ENCODE peak calls at places on chromosome 17, in five cellular contexts. Y is transverse colon, F is suprapubic skin, L is stomach, E is breast epithelium. C is an unnamed sample.
A peak's percentile ranks its signal among the peaks of the same experiment; 100 is the strongest.

GRCh38 chr17:6542577-6542976 is 13.8 kb downstream of the PITPNM3 start:
- DNase-seq in Y (no peak), F (no peak), L (no peak), E (no peak), C (no peak)

GRCh38 chr17:46876353-46876887 is 25.0 kb downstream of the WNT9B start:
- DNase-seq in Y (peak; percentile 75), F (no peak), L (peak; percentile 86), E (no peak), C (peak; percentile 53)

GRCh38 chr17:68199837-68200688 is 47.8 kb upstream of the AMZ2 start:
- DNase-seq in Y (no peak), F (no peak), L (no peak), E (no peak), C (no peak)

GRCh38 chr17:43416998-43417891 is 18.5 kb downstream of the ARL4D start:
- DNase-seq in Y (peak; percentile 76), F (no peak), L (peak; percentile 40), E (peak; percentile 59), C (no peak)

GRCh38 chr17:44636562-44636961 is 19.7 kb upstream of the MEIOC start:
- DNase-seq in Y (no peak), F (no peak), L (no peak), E (no peak), C (no peak)

GRCh38 chr17:83196088-83196765 is 116.8 kb downstream of the METRNL start:
- DNase-seq in Y (no peak), F (peak; percentile 82), L (no peak), E (peak; percentile 51), C (no peak)

GRCh38 chr17:42034059-42034458 is 14.2 kb downstream of the NKIRAS2 start:
- DNase-seq in Y (no peak), F (no peak), L (no peak), E (no peak), C (no peak)

GRCh38 chr17:7613769-7614421 is 802 bp downstream of the FXR2 start:
- DNase-seq in Y (no peak), F (no peak), L (no peak), E (no peak), C (no peak)

GRCh38 chr17:68906638-68907037 is 48.6 kb downstream of the ABCA8 start:
- DNase-seq in Y (no peak), F (no peak), L (no peak), E (no peak), C (no peak)

GRCh38 chr17:27610304-27610676 is 20.7 kb upstream of the LGALS9 start:
- DNase-seq in Y (no peak), F (no peak), L (no peak), E (no peak), C (no peak)

GRCh38 chr17:56141046-56141839 is 12.0 kb upstream of the ANKFN1 start:
- DNase-seq in Y (no peak), F (no peak), L (no peak), E (no peak), C (no peak)

GRCh38 chr17:601462-602303 is 113.0 kb downstream of the VPS53 start:
- DNase-seq in Y (peak; percentile 28), F (no peak), L (no peak), E (no peak), C (no peak)

GRCh38 chr17:56292010-56292409 is 138.7 kb downstream of the ANKFN1 start:
- DNase-seq in Y (no peak), F (no peak), L (no peak), E (no peak), C (no peak)

GRCh38 chr17:75077490-75078096 is 10.2 kb upstream of the SLC16A5 start:
- DNase-seq in Y (peak; percentile 75), F (no peak), L (peak; percentile 83), E (peak; percentile 67), C (peak; percentile 56)

GRCh38 chr17:28992202-28992601 is 13.6 kb downstream of the SEZ6 start:
- DNase-seq in Y (no peak), F (no peak), L (no peak), E (no peak), C (no peak)

GRCh38 chr17:57457188-57457587 is 200.9 kb downstream of the MSI2 start:
- DNase-seq in Y (no peak), F (no peak), L (no peak), E (no peak), C (no peak)

GRCh38 chr17:64196626-64197025 is 66.4 kb downstream of the TEX2 start:
- DNase-seq in Y (no peak), F (no peak), L (no peak), E (no peak), C (no peak)

GRCh38 chr17:11241611-11242226 is 706 bp downstream of the SHISA6 start:
- DNase-seq in Y (peak; percentile 33), F (peak; percentile 80), L (peak; percentile 79), E (peak; percentile 59), C (no peak)

GRCh38 chr17:40443988-40444899 is 994 bp downstream of the IGFBP4 start:
- DNase-seq in Y (peak; percentile 27), F (no peak), L (no peak), E (no peak), C (no peak)

GRCh38 chr17:78665952-78666920 is 89.0 kb upstream of the DNAH17 start:
- DNase-seq in Y (no peak), F (peak; percentile 74), L (no peak), E (no peak), C (no peak)

GRCh38 chr17:608911-609882 is 105.4 kb downstream of the VPS53 start:
- DNase-seq in Y (no peak), F (no peak), L (no peak), E (no peak), C (no peak)

GRCh38 chr17:10357768-10358167 is 15.0 kb downstream of the MYH13 start:
- DNase-seq in Y (no peak), F (no peak), L (no peak), E (no peak), C (peak; percentile 30)

GRCh38 chr17:68381076-68381900 is 76.0 kb downstream of the WIPI1 start:
- DNase-seq in Y (peak; percentile 32), F (no peak), L (peak; percentile 41), E (no peak), C (no peak)

GRCh38 chr17:48393271-48393670 is 36.7 kb downstream of the SKAP1 start:
- DNase-seq in Y (no peak), F (no peak), L (no peak), E (no peak), C (no peak)
- TF ChIP-seq POLR2AphosphoS5 in Y (no peak), F (no peak), L (no peak), E (no peak), C (no peak)

GRCh38 chr17:73422121-73422520 is 110.3 kb upstream of the CDC42EP4 start:
- DNase-seq in Y (no peak), F (no peak), L (no peak), E (no peak), C (no peak)

GRCh38 chr17:73420897-73421296 is 109.1 kb upstream of the CDC42EP4 start:
- DNase-seq in Y (no peak), F (no peak), L (no peak), E (no peak), C (no peak)

GRCh38 chr17:73419051-73419450 is 107.2 kb upstream of the CDC42EP4 start:
- DNase-seq in Y (no peak), F (no peak), L (no peak), E (no peak), C (no peak)

GRCh38 chr17:73423159-73423715 is 111.4 kb upstream of the CDC42EP4 start:
- DNase-seq in Y (no peak), F (no peak), L (no peak), E (no peak), C (no peak)

GRCh38 chr17:73419896-73420295 is 108.1 kb upstream of the CDC42EP4 start:
- DNase-seq in Y (no peak), F (no peak), L (no peak), E (no peak), C (no peak)
- TF ChIP-seq POLR2AphosphoS5 in Y (no peak), F (no peak), L (no peak), E (no peak), C (no peak)

DNA sequence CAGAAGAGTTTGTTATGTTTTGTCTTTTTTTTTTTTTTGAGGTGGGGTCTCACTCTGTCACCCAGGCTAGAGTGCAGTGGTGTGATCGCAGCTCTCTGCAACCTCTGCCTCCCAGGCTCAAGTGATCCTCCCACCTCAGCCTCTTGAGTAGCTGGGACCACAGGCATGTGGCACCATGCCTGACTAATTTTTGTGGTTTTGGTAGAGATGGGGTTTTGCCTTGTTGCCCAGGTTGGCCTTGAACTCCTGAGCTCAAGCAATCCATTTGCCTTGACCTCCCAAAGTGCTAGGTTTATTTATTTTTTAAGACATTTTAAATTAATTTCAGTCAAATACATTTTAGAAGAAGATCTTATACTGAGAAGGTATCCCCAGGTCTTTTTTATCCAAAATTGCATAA is 366.7 kb downstream of the KCNJ2 start:
- DNase-seq in Y (no peak), F (no peak), L (no peak), E (no peak), C (no peak)
- TF ChIP-seq POLR2AphosphoS5 in Y (no peak), F (no peak), L (no peak), E (no peak), C (no peak)

GRCh38 chr17:38428150-38428642 is at the start of gene ARHGAP23:
- DNase-seq in Y (peak; percentile 62), F (no peak), L (peak; percentile 64), E (no peak), C (no peak)
- TF ChIP-seq POLR2AphosphoS5 in Y (no peak), F (no peak), L (peak; percentile 52), E (no peak), C (no peak)

GRCh38 chr17:66664336-66664735 is 170.6 kb upstream of the CACNG5 start:
- DNase-seq in Y (no peak), F (no peak), L (no peak), E (no peak), C (no peak)
- TF ChIP-seq POLR2AphosphoS5 in Y (no peak), F (no peak), L (no peak), E (no peak), C (no peak)

DNA sequence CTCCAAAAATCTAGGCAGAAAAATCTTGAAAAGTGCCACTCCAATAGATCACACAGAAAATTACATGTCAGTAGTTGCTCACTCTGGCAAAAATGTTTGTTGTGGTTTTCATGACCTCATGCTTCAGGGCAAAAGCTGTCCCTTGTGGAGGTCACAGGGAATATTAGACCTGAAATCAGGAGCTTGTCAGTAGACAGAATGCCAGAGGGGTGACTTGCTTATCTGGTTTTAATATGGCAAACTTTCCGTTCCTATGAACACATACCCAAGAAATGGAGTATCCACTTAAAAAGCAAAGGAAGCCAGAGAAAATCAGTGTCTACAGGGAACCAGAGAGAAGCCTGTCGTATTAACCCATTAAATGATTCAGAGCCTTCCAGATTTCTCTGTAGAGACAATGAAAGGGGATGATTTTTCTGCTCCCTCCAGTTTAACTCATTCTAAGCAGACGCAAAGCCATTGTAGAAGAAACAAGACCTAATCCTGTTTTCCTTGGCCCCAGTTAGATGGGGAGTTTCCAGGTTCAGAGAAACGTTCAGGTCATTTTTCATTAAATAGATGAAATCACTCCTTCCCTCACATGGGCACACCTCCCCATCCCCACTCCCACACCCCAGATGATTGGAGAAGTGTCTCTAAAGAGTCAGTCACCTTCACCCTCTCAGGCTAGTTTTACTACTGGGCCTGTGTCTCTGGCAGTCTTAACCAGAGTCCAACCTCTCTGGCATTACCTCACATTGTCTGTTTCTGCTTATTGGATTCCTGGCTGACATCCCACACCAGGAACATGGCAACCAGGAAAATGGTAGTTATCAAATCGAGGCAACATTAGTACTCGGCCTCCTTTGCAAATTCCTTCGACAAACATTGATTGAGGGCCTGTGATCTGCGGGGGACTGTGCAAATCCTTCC is 6.0 kb downstream of the SOX9 start:
- DNase-seq in Y (peak; percentile 39), F (no peak), L (peak; percentile 61), E (no peak), C (no peak)
- TF ChIP-seq POLR2AphosphoS5 in Y (peak; percentile 43), F (no peak), L (peak; percentile 15), E (no peak), C (no peak)

C was measured in GM12891.